ENCODE peak calls at places on chromosomes 2 and 18, in seven cellular contexts. One of them, this sample, is unnamed. For H3K4me1, the result is how much of the 10 kb centered on the place peaks cover.

GRCh38 chr18:25136416-25137132 is 215.4 kb downstream of the ZNF521 start:
- DNase-seq in K562: peak
- DNase-seq in SK-N-SH: no peak
- DNase-seq in H1: no peak
- DNase-seq in HCT116: no peak
- DNase-seq in HepG2: no peak
- DNase-seq in GM12878: no peak
- DNase-seq in this sample: no peak

GRCh38 chr2:10990561-10991111 is 78.9 kb downstream of the KCNF1 start:
- DNase-seq in K562: no peak
- DNase-seq in SK-N-SH: no peak
- DNase-seq in H1: no peak
- DNase-seq in HCT116: no peak
- DNase-seq in HepG2: no peak
- DNase-seq in GM12878: no peak
- DNase-seq in this sample: no peak

GRCh38 chr2:148021059-148021985 is at the start of gene MBD5:
- DNase-seq in K562: peak
- DNase-seq in SK-N-SH: peak
- DNase-seq in H1: peak
- DNase-seq in HCT116: no peak
- DNase-seq in HepG2: peak
- DNase-seq in GM12878: peak
- DNase-seq in this sample: peak

GRCh38 chr2:230947908-230948365 is 22.9 kb upstream of the GPR55 start:
- DNase-seq in K562: no peak
- DNase-seq in SK-N-SH: no peak
- DNase-seq in H1: no peak
- DNase-seq in HCT116: no peak
- DNase-seq in HepG2: no peak
- DNase-seq in GM12878: peak
- DNase-seq in this sample: no peak

GRCh38 chr2:19888831-19889230 is 13.0 kb downstream of the TTC32 start:
- DNase-seq in K562: no peak
- DNase-seq in SK-N-SH: no peak
- DNase-seq in H1: peak
- DNase-seq in HCT116: no peak
- DNase-seq in HepG2: no peak
- DNase-seq in GM12878: no peak
- DNase-seq in this sample: no peak

GRCh38 chr2:130822766-130823165 is 13.9 kb upstream of the ARHGEF4 start:
- DNase-seq in K562: no peak
- DNase-seq in SK-N-SH: no peak
- DNase-seq in H1: no peak
- DNase-seq in HCT116: no peak
- DNase-seq in HepG2: no peak
- DNase-seq in GM12878: no peak
- DNase-seq in this sample: no peak

GRCh38 chr2:134674687-134675086 is 44.1 kb downstream of the TMEM163 start:
- DNase-seq in K562: no peak
- DNase-seq in SK-N-SH: no peak
- DNase-seq in H1: no peak
- DNase-seq in HCT116: no peak
- DNase-seq in HepG2: no peak
- DNase-seq in GM12878: no peak
- DNase-seq in this sample: no peak

GRCh38 chr2:25582079-25582830 is 91.1 kb downstream of the DTNB start:
- DNase-seq in K562: no peak
- DNase-seq in SK-N-SH: no peak
- DNase-seq in H1: no peak
- DNase-seq in HCT116: no peak
- DNase-seq in HepG2: no peak
- DNase-seq in GM12878: no peak
- DNase-seq in this sample: no peak

GRCh38 chr2:230179086-230179485 is 40.7 kb downstream of the SP110 start:
- DNase-seq in K562: no peak
- DNase-seq in SK-N-SH: no peak
- DNase-seq in H1: no peak
- DNase-seq in HCT116: no peak
- DNase-seq in HepG2: no peak
- DNase-seq in GM12878: no peak
- DNase-seq in this sample: no peak

GRCh38 chr2:70552501-70553333 is 909 bp downstream of the TGFA start:
- DNase-seq in K562: no peak
- DNase-seq in SK-N-SH: peak
- DNase-seq in H1: peak
- DNase-seq in HCT116: no peak
- DNase-seq in HepG2: no peak
- DNase-seq in GM12878: no peak
- DNase-seq in this sample: no peak

GRCh38 chr2:1219901-1220691 is 193.2 kb upstream of the TPO start:
- DNase-seq in K562: no peak
- DNase-seq in SK-N-SH: peak
- DNase-seq in H1: no peak
- DNase-seq in HCT116: no peak
- DNase-seq in HepG2: no peak
- DNase-seq in GM12878: no peak
- DNase-seq in this sample: no peak

GRCh38 chr2:45839388-45840251 is 188.1 kb downstream of the PRKCE start:
- DNase-seq in K562: no peak
- DNase-seq in SK-N-SH: peak
- DNase-seq in H1: no peak
- DNase-seq in HCT116: no peak
- DNase-seq in HepG2: no peak
- DNase-seq in GM12878: no peak
- DNase-seq in this sample: no peak

GRCh38 chr2:235034270-235035135 is 82.7 kb downstream of the SH3BP4 start:
- DNase-seq in K562: no peak
- DNase-seq in SK-N-SH: no peak
- DNase-seq in H1: no peak
- DNase-seq in HCT116: no peak
- DNase-seq in HepG2: no peak
- DNase-seq in GM12878: no peak
- DNase-seq in this sample: no peak

GRCh38 chr2:98736464-98736889 is 5.5 kb upstream of the MGAT4A start:
- DNase-seq in K562: no peak
- DNase-seq in SK-N-SH: no peak
- DNase-seq in H1: no peak
- DNase-seq in HCT116: no peak
- DNase-seq in HepG2: peak
- DNase-seq in GM12878: no peak
- DNase-seq in this sample: no peak

GRCh38 chr18:13218376-13219011 is at the start of gene LDLRAD4:
- DNase-seq in K562: no peak
- DNase-seq in SK-N-SH: peak
- DNase-seq in H1: peak
- DNase-seq in HCT116: no peak
- DNase-seq in HepG2: no peak
- DNase-seq in GM12878: no peak
- DNase-seq in this sample: no peak

GRCh38 chr18:10453261-10453884 is 1.1 kb upstream of the APCDD1 start:
- DNase-seq in K562: no peak
- DNase-seq in SK-N-SH: no peak
- DNase-seq in H1: peak
- DNase-seq in HCT116: no peak
- DNase-seq in HepG2: no peak
- DNase-seq in GM12878: no peak
- DNase-seq in this sample: no peak

GRCh38 chr18:57063601-57064000 is 83.3 kb upstream of the BOD1L2 start:
- DNase-seq in K562: no peak
- DNase-seq in SK-N-SH: no peak
- DNase-seq in H1: no peak
- DNase-seq in HCT116: no peak
- DNase-seq in HepG2: no peak
- DNase-seq in GM12878: no peak
- DNase-seq in this sample: no peak

GRCh38 chr18:5476961-5477800 is 66.6 kb downstream of the EPB41L3 start:
- DNase-seq in K562: no peak
- DNase-seq in SK-N-SH: no peak
- DNase-seq in H1: no peak
- DNase-seq in HCT116: no peak
- DNase-seq in HepG2: no peak
- DNase-seq in GM12878: no peak
- DNase-seq in this sample: no peak

GRCh38 chr2:106115250-106115649 is 78.9 kb downstream of the UXS1 start:
- DNase-seq in K562: peak
- DNase-seq in SK-N-SH: no peak
- DNase-seq in H1: no peak
- DNase-seq in HCT116: peak
- DNase-seq in HepG2: peak
- DNase-seq in GM12878: no peak
- DNase-seq in this sample: peak

GRCh38 chr2:127176371-127177311 is 43.5 kb downstream of the CYP27C1 start:
- DNase-seq in K562: no peak
- DNase-seq in SK-N-SH: peak
- DNase-seq in H1: no peak
- DNase-seq in HCT116: no peak
- DNase-seq in HepG2: no peak
- DNase-seq in GM12878: no peak
- DNase-seq in this sample: no peak

GRCh38 chr18:23134780-23135678 is at the start of gene CABLES1:
- DNase-seq in K562: no peak
- DNase-seq in SK-N-SH: peak
- DNase-seq in H1: peak
- DNase-seq in HCT116: no peak
- DNase-seq in HepG2: peak
- DNase-seq in GM12878: no peak
- DNase-seq in this sample: no peak

GRCh38 chr2:38615237-38615636 is 12.5 kb upstream of the HNRNPLL start:
- DNase-seq in K562: no peak
- DNase-seq in SK-N-SH: no peak
- DNase-seq in H1: no peak
- DNase-seq in HCT116: no peak
- DNase-seq in HepG2: no peak
- DNase-seq in GM12878: no peak
- DNase-seq in this sample: no peak

GRCh38 chr2:128408349-128409305 is 90.0 kb upstream of the HS6ST1 start:
- DNase-seq in K562: no peak
- DNase-seq in SK-N-SH: peak
- DNase-seq in H1: peak
- DNase-seq in HCT116: no peak
- DNase-seq in HepG2: no peak
- DNase-seq in GM12878: no peak
- DNase-seq in this sample: no peak

GRCh38 chr2:7437716-7438648 is 520.8 kb downstream of the RNF144A start:
- DNase-seq in K562: no peak
- DNase-seq in SK-N-SH: no peak
- DNase-seq in H1: no peak
- DNase-seq in HCT116: no peak
- DNase-seq in HepG2: no peak
- DNase-seq in GM12878: peak
- DNase-seq in this sample: no peak

GRCh38 chr2:192127434-192127833 is 67.3 kb downstream of the TMEFF2 start:
- DNase-seq in K562: no peak
- DNase-seq in SK-N-SH: no peak
- DNase-seq in H1: no peak
- DNase-seq in HCT116: no peak
- DNase-seq in HepG2: no peak
- DNase-seq in GM12878: no peak
- DNase-seq in this sample: no peak

DNA sequence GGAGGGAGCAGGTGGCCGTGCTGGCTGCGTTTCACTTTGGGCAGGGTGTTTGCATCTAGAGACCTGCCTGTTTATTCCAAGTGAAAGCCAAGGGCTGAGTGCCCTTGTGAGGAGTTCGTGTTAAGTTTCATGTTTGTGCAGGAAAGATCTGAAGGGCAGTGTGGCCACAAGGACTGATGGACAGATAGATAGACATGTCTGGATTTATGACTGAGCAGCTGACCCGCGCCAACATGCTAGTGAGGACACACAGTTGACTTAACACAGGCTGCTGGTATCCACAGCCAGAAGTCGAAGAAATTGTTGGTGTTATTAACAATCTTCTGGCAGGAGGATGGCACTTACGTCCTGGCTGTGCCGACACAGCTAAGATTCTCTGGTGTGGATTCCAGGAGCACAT is 387.6 kb upstream of the TNP1 start:
- DNase-seq in K562: no peak
- DNase-seq in SK-N-SH: no peak
- DNase-seq in H1: no peak
- DNase-seq in HCT116: no peak
- DNase-seq in HepG2: no peak
- DNase-seq in GM12878: no peak
- DNase-seq in this sample: no peak
- TF ChIP-seq POLR2AphosphoS5 in K562: no peak
- TF ChIP-seq POLR2AphosphoS5 in SK-N-SH: no peak
- TF ChIP-seq POLR2AphosphoS5 in H1: no peak
- TF ChIP-seq POLR2AphosphoS5 in HCT116: no peak
- TF ChIP-seq POLR2AphosphoS5 in HepG2: no peak
- TF ChIP-seq POLR2AphosphoS5 in GM12878: no peak
- TF ChIP-seq POLR2AphosphoS5 in this sample: no peak

DNA sequence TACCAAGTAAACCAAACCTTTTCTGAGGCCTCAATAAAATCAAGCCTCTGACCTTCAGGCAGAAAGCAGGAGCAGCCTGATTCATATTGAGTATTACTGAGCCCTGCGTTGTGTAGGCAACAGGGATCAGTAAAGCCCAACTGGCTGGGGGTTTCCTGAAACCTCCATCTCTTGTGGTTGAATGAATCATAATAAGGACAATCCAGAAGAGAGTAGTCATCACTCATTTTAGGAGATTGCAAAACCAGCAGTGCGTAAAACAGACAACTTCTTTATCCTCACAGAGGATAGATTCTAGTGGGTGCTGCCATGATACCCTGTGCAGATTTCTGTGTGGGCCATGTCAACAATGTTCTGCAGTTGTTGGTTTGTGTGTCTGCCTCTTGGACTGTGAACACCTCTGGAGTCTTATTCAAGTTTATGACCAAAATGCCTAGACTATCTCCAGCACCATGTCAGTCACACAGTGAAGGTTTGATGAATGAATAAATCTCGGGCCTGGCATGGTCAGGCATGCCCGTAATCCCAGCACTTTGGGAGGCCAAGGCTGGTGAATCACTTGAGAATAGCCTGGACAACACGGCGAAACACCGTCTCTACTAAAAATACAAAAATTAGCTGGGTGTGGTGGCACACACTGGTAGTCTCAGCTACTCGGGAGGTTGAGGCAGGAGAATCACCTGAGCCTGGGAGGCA is 51.8 kb upstream of the RAB27B start:
- DNase-seq in K562: peak
- DNase-seq in SK-N-SH: no peak
- DNase-seq in H1: no peak
- DNase-seq in HCT116: peak
- DNase-seq in HepG2: peak
- DNase-seq in GM12878: peak
- DNase-seq in this sample: peak
- TF ChIP-seq SIN3A in K562: no peak
- TF ChIP-seq SIN3A in SK-N-SH: no peak
- TF ChIP-seq SIN3A in H1: no peak
- TF ChIP-seq SIN3A in HCT116: no peak
- TF ChIP-seq SIN3A in HepG2: no peak
- TF ChIP-seq SIN3A in GM12878: no peak
- TF ChIP-seq SIN3A in this sample: no peak

GRCh38 chr18:11981633-11982366 is 493 bp downstream of the IMPA2 start:
- DNase-seq in K562: peak
- DNase-seq in SK-N-SH: no peak
- DNase-seq in H1: peak
- DNase-seq in HCT116: no peak
- DNase-seq in HepG2: peak
- DNase-seq in GM12878: no peak
- DNase-seq in this sample: no peak
- H3K4me1 ChIP-seq in K562: under half
- H3K4me1 ChIP-seq in SK-N-SH: under half
- H3K4me1 ChIP-seq in H1: under half
- H3K4me1 ChIP-seq in HCT116: under half
- H3K4me1 ChIP-seq in HepG2: half or more
- H3K4me1 ChIP-seq in GM12878: under half
- H3K4me1 ChIP-seq in this sample: under half

GRCh38 chr18:53664575-53664974 is 559.9 kb downstream of the MBD2 start:
- DNase-seq in K562: no peak
- DNase-seq in SK-N-SH: no peak
- DNase-seq in H1: no peak
- DNase-seq in HCT116: no peak
- DNase-seq in HepG2: no peak
- DNase-seq in GM12878: no peak
- DNase-seq in this sample: no peak
- TF ChIP-seq POLR2AphosphoS5 in K562: no peak
- TF ChIP-seq POLR2AphosphoS5 in SK-N-SH: no peak
- TF ChIP-seq POLR2AphosphoS5 in H1: no peak
- TF ChIP-seq POLR2AphosphoS5 in HCT116: no peak
- TF ChIP-seq POLR2AphosphoS5 in HepG2: no peak
- TF ChIP-seq POLR2AphosphoS5 in GM12878: no peak
- TF ChIP-seq POLR2AphosphoS5 in this sample: no peak

This sample was measured in Panc1.